ENCODE peak calls at places on chromosomes 6 and 20, in six cellular contexts. One of them, this sample, is unnamed.

GRCh38 chr6:70886661-70887060 is 70.2 kb downstream of the B3GAT2 start:
- DNase-seq in esophagus muscularis mucosa: no peak
- DNase-seq in activated T-cell treated with anti-CD3 and anti-CD28 coated beads, Interleukin-2, amount 50 U/mL, for 72 hours: no peak
- DNase-seq in AG04450: no peak
- DNase-seq in tibial nerve: no peak
- DNase-seq in AG04449: no peak
- DNase-seq in this sample: no peak

GRCh38 chr6:163147988-163148387 is 266.5 kb upstream of the QKI start:
- DNase-seq in tibial nerve: no peak
- DNase-seq in activated T-cell treated with anti-CD3 and anti-CD28 coated beads, Interleukin-2, amount 50 U/mL, for 72 hours: no peak
- DNase-seq in AG04450: no peak
- DNase-seq in esophagus muscularis mucosa: no peak
- DNase-seq in AG04449: no peak
- DNase-seq in this sample: no peak

GRCh38 chr20:6819599-6819998 is 52.1 kb downstream of the BMP2 start:
- DNase-seq in activated T-cell treated with anti-CD3 and anti-CD28 coated beads, Interleukin-2, amount 50 U/mL, for 72 hours: no peak
- DNase-seq in AG04449: no peak
- DNase-seq in AG04450: no peak
- DNase-seq in esophagus muscularis mucosa: no peak
- DNase-seq in tibial nerve: no peak
- DNase-seq in this sample: no peak

GRCh38 chr6:71107935-71108420 is 151.1 kb upstream of the B3GAT2 start:
- DNase-seq in AG04450: peak
- DNase-seq in esophagus muscularis mucosa: no peak
- DNase-seq in tibial nerve: no peak
- DNase-seq in AG04449: peak
- DNase-seq in activated T-cell treated with anti-CD3 and anti-CD28 coated beads, Interleukin-2, amount 50 U/mL, for 72 hours: no peak
- DNase-seq in this sample: no peak

GRCh38 chr6:144601221-144601620 is 316.1 kb downstream of the UTRN start:
- DNase-seq in esophagus muscularis mucosa: no peak
- DNase-seq in AG04449: no peak
- DNase-seq in AG04450: no peak
- DNase-seq in activated T-cell treated with anti-CD3 and anti-CD28 coated beads, Interleukin-2, amount 50 U/mL, for 72 hours: no peak
- DNase-seq in tibial nerve: no peak
- DNase-seq in this sample: no peak

GRCh38 chr20:18729426-18729825 is 84.2 kb upstream of the SCP2D1 start:
- DNase-seq in AG04449: no peak
- DNase-seq in activated T-cell treated with anti-CD3 and anti-CD28 coated beads, Interleukin-2, amount 50 U/mL, for 72 hours: no peak
- DNase-seq in AG04450: no peak
- DNase-seq in tibial nerve: no peak
- DNase-seq in esophagus muscularis mucosa: no peak
- DNase-seq in this sample: no peak

GRCh38 chr20:59779656-59780380 is 153.6 kb downstream of the SYCP2 start:
- DNase-seq in AG04450: no peak
- DNase-seq in esophagus muscularis mucosa: peak
- DNase-seq in activated T-cell treated with anti-CD3 and anti-CD28 coated beads, Interleukin-2, amount 50 U/mL, for 72 hours: no peak
- DNase-seq in tibial nerve: no peak
- DNase-seq in AG04449: no peak
- DNase-seq in this sample: no peak

GRCh38 chr6:145529582-145529981 is 205.7 kb downstream of the EPM2A start:
- DNase-seq in AG04449: no peak
- DNase-seq in AG04450: no peak
- DNase-seq in tibial nerve: no peak
- DNase-seq in activated T-cell treated with anti-CD3 and anti-CD28 coated beads, Interleukin-2, amount 50 U/mL, for 72 hours: no peak
- DNase-seq in esophagus muscularis mucosa: no peak
- DNase-seq in this sample: no peak

GRCh38 chr6:38353310-38354032 is 286.3 kb downstream of the BTBD9 start:
- DNase-seq in AG04449: no peak
- DNase-seq in esophagus muscularis mucosa: no peak
- DNase-seq in tibial nerve: no peak
- DNase-seq in activated T-cell treated with anti-CD3 and anti-CD28 coated beads, Interleukin-2, amount 50 U/mL, for 72 hours: no peak
- DNase-seq in AG04450: no peak
- DNase-seq in this sample: no peak

GRCh38 chr20:34445177-34446065 is 70.8 kb upstream of the DYNLRB1 start:
- DNase-seq in activated T-cell treated with anti-CD3 and anti-CD28 coated beads, Interleukin-2, amount 50 U/mL, for 72 hours: no peak
- DNase-seq in esophagus muscularis mucosa: no peak
- DNase-seq in AG04449: no peak
- DNase-seq in AG04450: no peak
- DNase-seq in tibial nerve: no peak
- DNase-seq in this sample: no peak

GRCh38 chr6:73523434-73524123 is 2.7 kb upstream of the EEF1A1 start:
- DNase-seq in tibial nerve: peak
- DNase-seq in esophagus muscularis mucosa: no peak
- DNase-seq in AG04450: no peak
- DNase-seq in AG04449: no peak
- DNase-seq in activated T-cell treated with anti-CD3 and anti-CD28 coated beads, Interleukin-2, amount 50 U/mL, for 72 hours: peak
- DNase-seq in this sample: peak

GRCh38 chr6:137283940-137284910 is 65.0 kb upstream of the IFNGR1 start:
- DNase-seq in tibial nerve: no peak
- DNase-seq in AG04449: no peak
- DNase-seq in esophagus muscularis mucosa: no peak
- DNase-seq in AG04450: no peak
- DNase-seq in activated T-cell treated with anti-CD3 and anti-CD28 coated beads, Interleukin-2, amount 50 U/mL, for 72 hours: no peak
- DNase-seq in this sample: peak

GRCh38 chr20:22815584-22815983 is 219.5 kb upstream of the SSTR4 start:
- DNase-seq in esophagus muscularis mucosa: no peak
- DNase-seq in AG04449: no peak
- DNase-seq in tibial nerve: no peak
- DNase-seq in activated T-cell treated with anti-CD3 and anti-CD28 coated beads, Interleukin-2, amount 50 U/mL, for 72 hours: no peak
- DNase-seq in AG04450: no peak
- DNase-seq in this sample: no peak

GRCh38 chr6:168139121-168139520 is 60.1 kb upstream of the FRMD1 start:
- DNase-seq in AG04449: no peak
- DNase-seq in activated T-cell treated with anti-CD3 and anti-CD28 coated beads, Interleukin-2, amount 50 U/mL, for 72 hours: no peak
- DNase-seq in AG04450: no peak
- DNase-seq in esophagus muscularis mucosa: peak
- DNase-seq in tibial nerve: no peak
- DNase-seq in this sample: no peak

GRCh38 chr20:60034231-60035110 is 76.2 kb downstream of the CDH26 start:
- DNase-seq in AG04449: no peak
- DNase-seq in AG04450: no peak
- DNase-seq in activated T-cell treated with anti-CD3 and anti-CD28 coated beads, Interleukin-2, amount 50 U/mL, for 72 hours: no peak
- DNase-seq in tibial nerve: no peak
- DNase-seq in esophagus muscularis mucosa: peak
- DNase-seq in this sample: no peak

GRCh38 chr6:170037541-170038250 is 253.2 kb downstream of the DLL1 start:
- DNase-seq in esophagus muscularis mucosa: no peak
- DNase-seq in activated T-cell treated with anti-CD3 and anti-CD28 coated beads, Interleukin-2, amount 50 U/mL, for 72 hours: no peak
- DNase-seq in tibial nerve: no peak
- DNase-seq in AG04450: no peak
- DNase-seq in AG04449: no peak
- DNase-seq in this sample: no peak

This sample was measured in GM13977.